ENCODE peak calls at places on chromosomes 12 and 14, in six cellular contexts. Y, S, Q, C, D and R are unnamed samples.

GRCh38 chr14:101900253-101900652 is 64.1 kb upstream of the DYNC1H1 start:
- DNase-seq in C (no peak), Q (no peak), S (no peak), Y (no peak), D (no peak), R (no peak)

GRCh38 chr12:64968989-64969819 is 144.8 kb downstream of the TBC1D30 start:
- DNase-seq in Y (no peak), Q (peak; percentile 77), S (no peak), C (no peak), D (peak; percentile 55), R (no peak)

GRCh38 chr12:22576473-22576872 is 32.1 kb upstream of the C2CD5 start:
- DNase-seq in Y (no peak), S (no peak), D (no peak), C (no peak), Q (no peak), R (no peak)

GRCh38 chr12:124210991-124211577 is 83.8 kb upstream of the RFLNA start:
- DNase-seq in S (no peak), Q (no peak), C (no peak), D (no peak), Y (no peak), R (no peak)

GRCh38 chr12:10235761-10236631 is 23.3 kb downstream of the GABARAPL1 start:
- DNase-seq in Q (peak; percentile 68), D (peak; percentile 62), Y (peak; percentile 46), S (no peak), C (no peak), R (peak; percentile 55)

GRCh38 chr12:14892726-14893442 is 7.2 kb upstream of the MGP start:
- DNase-seq in Y (no peak), D (peak; percentile 74), Q (peak; percentile 54), S (no peak), C (no peak), R (no peak)

GRCh38 chr14:94392510-94392935 is 4.1 kb upstream of the SERPINA1 start:
- DNase-seq in C (no peak), D (peak; percentile 89), Y (no peak), Q (peak; percentile 80), S (no peak), R (no peak)

GRCh38 chr12:14714437-14714836 is 18.0 kb upstream of the GUCY2C start:
- DNase-seq in C (no peak), S (no peak), Q (no peak), D (no peak), Y (peak; percentile 19), R (no peak)

GRCh38 chr14:74846168-74846567 is 29.8 kb downstream of the PROX2 start:
- DNase-seq in Y (no peak), S (no peak), Q (no peak), C (no peak), D (peak; percentile 64), R (no peak)

DNA sequence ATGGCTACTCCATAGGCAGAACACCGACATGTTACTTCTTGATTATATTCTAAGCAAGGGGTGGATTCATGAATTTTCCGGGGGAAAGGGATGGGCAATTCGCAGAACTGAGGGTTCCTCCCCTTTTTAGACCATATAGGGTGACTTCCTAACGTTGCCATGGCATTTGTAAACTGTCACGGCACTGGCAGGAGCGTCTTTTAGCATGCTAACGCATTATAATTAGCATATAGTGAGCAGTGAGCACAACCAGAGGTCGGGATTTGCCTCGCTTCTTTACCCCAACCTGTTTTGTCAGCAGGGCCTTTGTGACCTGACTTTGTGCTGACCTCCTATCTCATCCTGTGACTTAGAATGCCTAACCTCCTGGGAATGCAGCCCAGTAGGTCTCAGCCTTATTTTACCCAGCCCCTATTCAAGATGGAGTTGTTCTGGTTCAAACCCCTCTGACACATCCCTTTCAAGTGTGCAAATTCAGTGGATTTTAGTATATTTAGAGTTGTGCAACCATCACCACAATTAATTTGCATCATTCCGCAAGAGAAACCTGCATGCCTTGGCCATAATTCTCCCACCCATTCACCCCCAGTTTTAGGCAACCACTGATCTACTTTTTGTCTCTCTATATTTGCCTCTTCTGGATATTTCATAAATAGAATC is 27.4 kb downstream of the PALS1 start:
- DNase-seq in Y (peak; percentile 23), C (no peak), D (peak; percentile 49), S (no peak), Q (no peak), R (no peak)
- H3K4me3 ChIP-seq in Y (no peak overlapping the region), C (peak overlapping the region; percentile 46), D (no peak overlapping the region), S (no peak overlapping the region), Q (no peak overlapping the region), R (no peak overlapping the region)

GRCh38 chr14:73755434-73756014 is 41.3 kb upstream of the PNMA1 start:
- DNase-seq in C (peak; percentile 54), Y (peak; percentile 68), S (no peak), D (no peak), Q (no peak), R (peak; percentile 34)
- H3K4me3 ChIP-seq in C (peak overlapping the region; percentile 51), Y (no peak overlapping the region), S (peak overlapping the region; percentile 10), D (no peak overlapping the region), Q (no peak overlapping the region), R (no peak overlapping the region)

GRCh38 chr14:37598085-37598972 is 2.9 kb downstream of the TTC6 start:
- DNase-seq in C (no peak), D (no peak), Q (no peak), Y (peak; percentile 81), S (peak; percentile 32), R (no peak)

GRCh38 chr14:37595809-37596595 is 573 bp downstream of the TTC6 start:
- DNase-seq in C (no peak), Q (no peak), D (no peak), S (peak; percentile 69), Y (peak; percentile 90), R (no peak)

GRCh38 chr14:37598973-37599526 is 3.6 kb downstream of the TTC6 start:
- DNase-seq in Q (no peak), D (no peak), C (no peak), S (no peak), Y (no peak), R (no peak)

GRCh38 chr14:37596790-37597189 is 1.4 kb downstream of the TTC6 start:
- DNase-seq in C (no peak), Y (no peak), S (no peak), Q (no peak), D (no peak), R (no peak)

DNA sequence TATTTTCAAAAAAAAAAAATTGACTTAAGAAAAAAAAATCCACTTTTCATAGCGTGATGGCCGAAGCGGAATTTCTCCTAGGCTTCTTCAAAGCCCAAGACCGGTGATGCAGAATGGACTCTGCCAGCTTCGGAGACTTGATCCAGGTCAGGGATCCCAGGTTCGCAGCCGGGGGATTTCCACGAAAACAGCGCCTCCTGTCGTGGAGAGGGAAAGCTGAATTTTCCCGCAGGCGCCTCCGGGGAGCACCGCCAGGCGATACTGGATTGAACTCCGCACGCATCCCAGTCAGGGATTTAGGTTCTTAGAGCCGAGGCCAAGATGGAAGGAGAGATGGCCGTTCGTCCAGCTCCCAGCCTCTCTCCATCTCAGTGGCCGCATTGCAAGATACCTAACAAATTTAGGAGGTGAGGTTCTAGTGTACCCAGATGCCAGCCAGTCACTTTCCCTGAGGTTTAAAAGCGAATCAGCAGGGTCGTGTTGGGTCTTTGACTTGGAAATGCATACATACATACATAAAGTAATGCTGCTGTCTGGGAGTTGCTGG is 2.2 kb downstream of the TTC6 start:
- DNase-seq in S (peak; percentile 29), Y (peak; percentile 88), C (no peak), Q (peak; percentile 23), D (no peak), R (no peak)
- H3K4me3 ChIP-seq in S (no peak overlapping the region), Y (no peak overlapping the region), C (peak overlapping the region; percentile 43), Q (no peak overlapping the region), D (no peak overlapping the region), R (no peak overlapping the region)

GRCh38 chr14:30608533-30609006 is 13.5 kb upstream of the SCFD1 start:
- DNase-seq in D (peak; percentile 10), Q (peak; percentile 58), S (no peak), C (no peak), Y (no peak), R (no peak)

GRCh38 chr14:30607156-30607780 is 14.9 kb upstream of the SCFD1 start:
- DNase-seq in Q (peak; percentile 31), S (no peak), D (no peak), Y (no peak), C (no peak), R (no peak)

GRCh38 chr14:30614155-30614554 is 8.0 kb upstream of the SCFD1 start:
- DNase-seq in C (no peak), D (no peak), Y (no peak), S (no peak), Q (no peak), R (no peak)

DNA sequence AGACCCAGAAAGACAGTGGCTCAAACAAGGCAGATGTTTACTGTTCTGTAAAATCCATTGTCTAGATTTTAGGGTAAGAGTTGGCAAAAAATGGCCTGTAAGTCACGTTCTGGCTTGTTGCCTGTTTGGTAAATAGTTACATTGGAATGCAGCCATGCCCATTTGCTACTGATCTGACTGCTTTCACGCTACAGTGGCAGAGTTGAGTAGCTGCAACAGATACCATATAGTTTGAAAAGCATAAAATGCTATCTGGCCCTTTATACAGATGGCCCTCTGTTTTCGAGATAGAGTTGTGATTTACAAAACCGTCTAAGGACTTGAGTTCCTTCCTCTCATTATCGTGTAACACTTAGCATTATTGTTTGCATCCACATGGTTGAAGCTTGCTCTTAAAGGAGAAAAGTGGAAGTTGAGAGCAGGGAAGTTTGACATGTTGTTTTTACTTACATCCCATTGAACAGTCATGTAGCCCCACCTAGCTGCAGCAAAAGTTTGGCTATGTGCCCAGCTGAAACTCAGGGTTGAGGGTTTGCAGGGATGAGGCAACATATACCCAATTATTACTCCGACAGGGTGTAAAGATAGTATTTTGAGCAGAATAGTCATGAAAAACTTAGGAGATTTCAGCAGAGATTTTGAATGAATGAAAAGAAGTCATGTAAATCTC is 11.3 kb upstream of the SCFD1 start:
- DNase-seq in D (peak; percentile 86), C (no peak), S (peak; percentile 35), Q (peak; percentile 94), Y (no peak), R (peak; percentile 91)
- H3K4me3 ChIP-seq in D (no peak overlapping the region), C (no peak overlapping the region), S (no peak overlapping the region), Q (no peak overlapping the region), Y (no peak overlapping the region), R (no peak overlapping the region)

GRCh38 chr14:77039285-77040058 is 11.0 kb upstream of the IRF2BPL start:
- DNase-seq in D (peak; percentile 76), Q (peak; percentile 62), S (no peak), C (no peak), Y (no peak), R (peak; percentile 51)
- H3K4me3 ChIP-seq in D (no peak overlapping the region), Q (peak overlapping the region; percentile 13), S (peak overlapping the region; percentile 33), C (peak overlapping the region; percentile 60), Y (peak overlapping the region; percentile 37), R (peak overlapping the region; percentile 29)

DNA sequence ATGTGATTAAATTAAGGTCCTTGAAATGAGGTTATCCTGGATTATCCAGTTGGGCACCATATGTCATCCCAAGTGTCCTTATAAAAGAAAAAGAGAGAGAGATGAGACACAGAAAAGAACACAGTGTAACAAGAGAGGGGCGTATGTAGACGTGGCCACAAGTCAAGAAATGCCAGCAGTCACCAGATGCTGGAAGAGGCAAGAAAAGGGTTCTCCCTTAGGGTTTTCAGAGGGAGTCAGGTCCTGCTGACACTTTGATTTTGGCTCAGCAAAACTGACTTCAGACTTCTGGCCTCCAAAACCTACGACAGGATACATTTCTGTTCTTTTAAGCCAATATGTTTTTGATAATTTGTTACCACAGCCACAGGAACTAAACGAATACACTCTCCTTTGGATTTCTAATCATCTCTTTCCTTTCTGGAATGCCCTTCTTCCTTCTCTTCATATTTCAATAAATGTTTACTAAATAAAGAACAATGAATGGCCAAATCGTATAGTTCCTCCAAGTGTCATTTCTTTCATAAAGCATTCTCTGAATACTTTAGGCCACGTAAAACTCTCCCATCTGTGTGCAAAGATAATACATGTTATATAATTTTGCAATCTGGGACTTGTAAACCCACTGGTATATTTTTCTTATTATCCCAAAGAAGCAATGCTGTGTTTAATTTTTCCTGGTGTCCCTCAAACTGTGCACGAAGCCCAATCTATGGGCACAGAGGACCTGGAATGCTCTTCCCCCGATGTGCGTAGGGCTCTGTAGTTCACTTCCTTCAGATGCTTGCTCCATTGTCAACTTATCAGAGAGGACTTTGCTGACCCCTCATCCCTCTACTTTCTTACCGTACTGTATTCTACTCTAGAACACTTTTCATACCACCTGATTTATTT is 303.6 kb downstream of the CEP128 start:
- DNase-seq in S (no peak), D (no peak), Q (peak; percentile 49), C (no peak), Y (no peak), R (peak; percentile 28)
- H3K4me3 ChIP-seq in S (no peak overlapping the region), D (no peak overlapping the region), Q (no peak overlapping the region), C (no peak overlapping the region), Y (no peak overlapping the region), R (no peak overlapping the region)